ENCODE peak calls at places on chromosomes 4 and X, in four cellular contexts. J, K, S and Q are unnamed samples.
A peak's percentile ranks its signal among the peaks of the same experiment; 100 is the strongest.

GRCh38 chr4:113602829-113603228 is 158.7 kb downstream of the CAMK2D start:
- DNase-seq in J (no peak), K (no peak), S (no peak), Q (no peak)

GRCh38 chrX:45424341-45424740 is 223.7 kb upstream of the DIPK2B start:
- DNase-seq in J (no peak), K (no peak), S (no peak), Q (no peak)

GRCh38 chr4:142443469-142443868 is 402.6 kb downstream of the INPP4B start:
- DNase-seq in J (no peak), K (no peak), S (no peak), Q (no peak)

GRCh38 chrX:10089378-10089795 is 67.4 kb upstream of the CLCN4 start:
- DNase-seq in J (no peak), K (no peak), S (no peak), Q (no peak)

GRCh38 chr4:6917445-6918241 is 8.0 kb downstream of the TBC1D14 start:
- DNase-seq in J (peak; percentile 97), K (peak; percentile 63), S (peak; percentile 20), Q (peak; percentile 94)

GRCh38 chr4:101271516-101271915 is 75.8 kb downstream of the PPP3CA start:
- DNase-seq in J (no peak), K (no peak), S (no peak), Q (no peak)

GRCh38 chrX:113741744-113742143 is 842.1 kb upstream of the HTR2C start:
- DNase-seq in J (peak; percentile 5), K (peak; percentile 34), S (no peak), Q (no peak)

GRCh38 chr4:156021298-156021697 is 67.6 kb upstream of the CTSO start:
- DNase-seq in J (no peak), K (no peak), S (no peak), Q (no peak)

GRCh38 chrX:11555759-11556158 is 110.0 kb downstream of the ARHGAP6 start:
- DNase-seq in J (no peak), K (no peak), S (no peak), Q (no peak)

GRCh38 chrX:100948557-100948956 is 19.8 kb upstream of the XKRX start:
- DNase-seq in J (no peak), K (no peak), S (no peak), Q (no peak)

GRCh38 chrX:50971390-50971789 is 60.9 kb downstream of the BMP15 start:
- DNase-seq in J (no peak), K (no peak), S (no peak), Q (no peak)

GRCh38 chrX:42530027-42530426 is 247.9 kb downstream of the PPP1R2C start:
- DNase-seq in J (no peak), K (no peak), S (no peak), Q (no peak)

GRCh38 chr4:113760094-113760851 is 1.3 kb downstream of the CAMK2D start:
- DNase-seq in J (peak; percentile 18), K (peak; percentile 14), S (peak; percentile 32), Q (no peak)

GRCh38 chr4:20403317-20403716 is 151.6 kb downstream of the SLIT2 start:
- DNase-seq in J (no peak), K (no peak), S (no peak), Q (no peak)

GRCh38 chrX:10833299-10834169 is 213.1 kb upstream of the MID1 start:
- DNase-seq in J (peak; percentile 71), K (peak; percentile 36), S (no peak), Q (peak; percentile 48)

GRCh38 chrX:63503541-63503940 is 152.4 kb upstream of the SPIN4 start:
- DNase-seq in J (no peak), K (peak; percentile 18), S (no peak), Q (no peak)

GRCh38 chr4:120753854-120754253 is 168.7 kb downstream of the PRDM5 start:
- DNase-seq in J (peak; percentile 85), K (no peak), S (no peak), Q (peak; percentile 61)

GRCh38 chr4:5890063-5890727 is 2.7 kb downstream of the CRMP1 start:
- DNase-seq in J (peak; percentile 93), K (peak; percentile 85), S (no peak), Q (no peak)

GRCh38 chr4:101037249-101037648 is 310.1 kb downstream of the PPP3CA start:
- DNase-seq in J (no peak), K (no peak), S (no peak), Q (peak; percentile 6)

GRCh38 chr4:176320340-176320975 is 692 bp downstream of the SPCS3 start:
- DNase-seq in J (peak; percentile 67), K (peak; percentile 79), S (peak; percentile 90), Q (peak; percentile 45)

GRCh38 chrX:97290199-97290598 is 406.5 kb downstream of the RPA4 start:
- DNase-seq in J (no peak), K (peak; percentile 5), S (no peak), Q (no peak)

GRCh38 chrX:107565916-107566602 is 62.3 kb upstream of the PRPS1 start:
- DNase-seq in J (peak; percentile 67), K (peak; percentile 74), S (no peak), Q (no peak)

GRCh38 chr4:57424231-57424897 is 314.2 kb upstream of the IGFBP7 start:
- DNase-seq in J (no peak), K (no peak), S (no peak), Q (no peak)

GRCh38 chr4:24024157-24024556 is 134.3 kb upstream of the PPARGC1A start:
- DNase-seq in J (no peak), K (no peak), S (no peak), Q (no peak)

GRCh38 chr4:2953496-2953895 is 9.7 kb downstream of the NOP14 start:
- DNase-seq in J (no peak), K (no peak), S (no peak), Q (no peak)